ENCODE peak calls at places on chromosome 4, in ten cellular contexts. U, A, J, X, S, Q, Z, T, F and Y are unnamed samples.

GRCh38 chr4:6032249-6033244 is 14.3 kb upstream of the C4orf50 start:
- DNase-seq in Z (no peak), S (no peak), X (no peak), J (no peak), T (no peak), A (no peak), U (no peak), F (no peak), Q (no peak), Y (no peak)

GRCh38 chr4:3291411-3291968 is 1.3 kb upstream of the RGS12 start:
- DNase-seq in T (peak), Z (peak), A (no peak), S (no peak), X (no peak), U (no peak), Q (peak), F (no peak), J (peak), Y (no peak)

GRCh38 chr4:123418486-123418931 is 21.9 kb downstream of the SPRY1 start:
- DNase-seq in X (no peak), Q (peak), Z (peak), T (peak), J (peak), U (no peak), F (no peak), A (no peak), S (no peak), Y (no peak)

GRCh38 chr4:86359944-86360478 is at the start of gene MAPK10:
- DNase-seq in U (peak), J (no peak), T (peak), A (peak), S (peak), Z (peak), X (peak), F (peak), Q (peak), Y (no peak)

GRCh38 chr4:21413807-21414370 is 534.7 kb downstream of the KCNIP4 start:
- DNase-seq in Z (no peak), J (no peak), Q (no peak), T (no peak), F (no peak), U (no peak), S (no peak), X (no peak), A (no peak), Y (no peak)

GRCh38 chr4:98447648-98448047 is 186.5 kb downstream of the RAP1GDS1 start:
- DNase-seq in U (no peak), X (no peak), A (no peak), T (peak), Q (no peak), F (peak), S (no peak), J (no peak), Z (no peak), Y (no peak)

GRCh38 chr4:46274717-46275116 is 115.2 kb downstream of the GABRA2 start:
- DNase-seq in X (no peak), Z (no peak), S (no peak), J (no peak), U (no peak), T (peak), F (no peak), Q (no peak), A (no peak), Y (no peak)

GRCh38 chr4:158817562-158818370 is 48.9 kb downstream of the FNIP2 start:
- DNase-seq in F (no peak), U (peak), T (no peak), A (no peak), S (no peak), Z (no peak), J (no peak), Q (no peak), X (peak), Y (no peak)

GRCh38 chr4:54517793-54518444 is 139.8 kb upstream of the KIT start:
- DNase-seq in T (no peak), Q (no peak), U (no peak), Z (no peak), F (no peak), S (no peak), J (no peak), X (no peak), A (no peak), Y (no peak)

GRCh38 chr4:185265942-185266341 is 56.5 kb downstream of the SNX25 start:
- DNase-seq in U (no peak), A (no peak), Q (no peak), T (peak), J (no peak), X (peak), F (no peak), Z (no peak), S (no peak), Y (no peak)

GRCh38 chr4:8580321-8581093 is at the start of gene GPR78:
- DNase-seq in U (peak), A (peak), X (no peak), J (peak), Q (no peak), F (peak), T (peak), Z (no peak), S (no peak), Y (no peak)

GRCh38 chr4:146545102-146545501 is 23.4 kb upstream of the SLC10A7 start:
- DNase-seq in U (peak), Q (no peak), J (no peak), Z (no peak), A (no peak), T (peak), S (no peak), X (no peak), F (peak), Y (no peak)

GRCh38 chr4:38071801-38072567 is 111.8 kb downstream of the PTTG2 start:
- DNase-seq in U (no peak), S (no peak), F (peak), T (no peak), Z (no peak), X (no peak), J (no peak), A (no peak), Q (no peak), Y (no peak)

GRCh38 chr4:106541253-106541652 is 172.7 kb upstream of the GIMD1 start:
- DNase-seq in X (no peak), T (peak), Z (no peak), S (no peak), F (no peak), Q (no peak), U (no peak), A (no peak), J (peak), Y (no peak)

GRCh38 chr4:183241322-183241640 is 78.8 kb downstream of the CLDN22 start:
- DNase-seq in U (no peak), Q (no peak), S (no peak), A (no peak), T (peak), Z (no peak), J (peak), X (no peak), F (no peak), Y (no peak)

GRCh38 chr4:63717384-63717783 is 691.9 kb downstream of the TECRL start:
- DNase-seq in U (no peak), A (no peak), J (peak), Q (no peak), Z (no peak), T (no peak), X (peak), S (no peak), F (no peak), Y (no peak)

DNA sequence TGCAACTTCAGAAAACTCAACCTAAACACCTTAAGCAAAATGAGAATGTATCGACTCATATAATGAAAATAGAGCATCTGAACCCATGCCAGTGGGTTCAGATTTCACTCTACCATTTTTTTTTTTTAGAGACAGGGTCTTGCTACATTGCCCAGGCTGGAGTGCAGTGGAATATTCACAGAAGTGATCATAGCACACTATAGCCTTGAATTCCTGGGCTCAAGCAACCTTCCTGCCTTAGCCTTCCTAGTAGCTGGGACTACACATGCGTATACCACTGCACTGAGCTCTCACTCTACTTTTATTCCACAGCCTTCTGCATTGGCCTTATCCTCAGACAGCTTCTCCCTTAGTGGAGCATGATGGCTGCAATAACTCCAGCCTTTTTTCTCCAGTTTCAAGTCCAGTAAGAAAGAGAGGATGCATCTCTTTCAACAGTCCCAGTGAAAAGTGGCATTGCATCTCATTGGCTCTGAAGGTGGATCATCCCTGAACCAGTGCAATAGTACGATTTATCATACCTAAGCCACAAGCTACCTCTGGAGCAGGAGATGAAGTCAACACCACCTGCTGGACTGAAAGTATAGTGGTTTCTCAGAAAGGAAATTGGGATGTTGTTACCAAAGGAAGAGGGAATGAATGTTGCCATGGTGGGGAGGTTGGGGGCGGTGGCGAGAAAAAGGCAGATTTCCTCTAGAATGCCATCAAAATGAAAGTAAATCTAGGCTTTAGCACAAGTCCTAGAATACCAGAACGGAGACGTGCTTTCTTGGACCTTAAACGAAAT is 2.0 kb upstream of the SOD3 start:
- DNase-seq in Z (no peak), T (peak), J (peak), Q (no peak), F (no peak), S (no peak), U (no peak), A (no peak), X (no peak), Y (no peak)
- TF ChIP-seq CTCF in Z (no peak), T (peak), J (peak), Q (peak), F (no peak), S (peak), U (no peak), A (peak), X (no peak), Y (peak)

GRCh38 chr4:118082182-118082581 is 47.9 kb downstream of the NDST3 start:
- DNase-seq in Q (no peak), T (no peak), F (no peak), X (no peak), A (no peak), Z (no peak), U (no peak), J (no peak), S (no peak), Y (no peak)

GRCh38 chr4:118077767-118078105 is 43.5 kb downstream of the NDST3 start:
- DNase-seq in A (no peak), J (no peak), F (no peak), Z (no peak), T (no peak), Q (no peak), S (no peak), X (no peak), U (no peak), Y (peak)

DNA sequence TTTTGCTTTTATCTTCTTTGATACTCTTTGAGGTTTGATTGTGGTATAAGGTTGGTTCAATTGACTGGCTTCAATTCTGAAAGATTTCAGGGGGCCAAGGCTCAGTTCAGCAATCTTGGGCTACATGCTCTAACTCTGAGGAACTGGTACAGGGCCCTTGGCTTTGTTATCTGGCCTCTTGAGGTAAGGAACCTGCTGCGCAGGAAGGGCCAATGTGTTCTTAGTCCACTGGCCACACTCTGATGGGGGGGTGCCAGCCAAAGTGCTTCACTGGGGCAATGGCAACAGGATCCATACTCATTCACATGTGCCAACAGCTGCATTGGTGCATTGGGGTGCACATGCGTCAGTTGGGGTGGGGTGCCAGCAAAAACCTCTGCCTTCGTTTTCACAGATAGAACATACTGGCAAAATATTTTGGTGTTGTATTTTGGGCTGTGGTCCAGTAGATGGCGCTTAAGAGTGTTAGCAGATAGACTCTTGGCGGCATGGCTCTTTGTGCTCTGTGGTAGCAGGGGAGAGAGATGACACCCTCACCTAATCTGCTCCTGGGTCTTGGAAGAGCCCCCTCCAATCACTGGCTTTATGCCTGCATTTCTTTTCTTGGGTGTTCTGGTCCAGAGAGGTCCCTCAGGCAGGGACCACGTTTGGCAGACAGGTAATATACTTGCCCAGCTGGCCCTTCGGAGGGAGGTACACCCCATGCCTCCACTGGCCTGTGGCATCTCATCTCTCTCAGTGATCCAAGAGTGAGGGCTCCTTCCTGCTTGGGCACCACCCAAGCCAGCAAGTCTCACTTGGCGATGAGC is 42.9 kb downstream of the NDST3 start:
- DNase-seq in J (no peak), F (peak), Q (no peak), A (no peak), X (no peak), S (no peak), U (peak), T (peak), Z (no peak), Y (peak)
- TF ChIP-seq CTCF in J (peak), F (peak), Q (no peak), A (peak), X (peak), S (no peak), U (peak), T (peak), Z (no peak), Y (peak)

GRCh38 chr4:175951794-175952193 is 113.8 kb upstream of the WDR17 start:
- DNase-seq in F (no peak), J (no peak), S (no peak), T (peak), X (no peak), Z (no peak), A (no peak), Q (no peak), U (no peak), Y (no peak)

GRCh38 chr4:175954685-175955084 is 111.0 kb upstream of the WDR17 start:
- DNase-seq in T (no peak), S (no peak), Z (no peak), J (no peak), F (no peak), A (no peak), U (no peak), Q (no peak), X (no peak), Y (no peak)

GRCh38 chr4:175953960-175954521 is 111.6 kb upstream of the WDR17 start:
- DNase-seq in X (no peak), Q (no peak), Z (no peak), T (no peak), J (peak), U (peak), F (no peak), A (no peak), S (no peak), Y (no peak)
- TF ChIP-seq CTCF in X (peak), Q (no peak), Z (no peak), T (peak), J (no peak), U (peak), F (peak), A (no peak), S (no peak), Y (peak)

GRCh38 chr4:4327652-4328121 is 37.6 kb downstream of the ZBTB49 start:
- DNase-seq in U (peak), X (no peak), A (peak), T (no peak), J (no peak), S (no peak), Q (no peak), F (peak), Z (no peak), Y (peak)
- TF ChIP-seq CTCF in U (peak), X (no peak), A (peak), T (no peak), J (no peak), S (no peak), Q (no peak), F (peak), Z (no peak), Y (peak)

DNA sequence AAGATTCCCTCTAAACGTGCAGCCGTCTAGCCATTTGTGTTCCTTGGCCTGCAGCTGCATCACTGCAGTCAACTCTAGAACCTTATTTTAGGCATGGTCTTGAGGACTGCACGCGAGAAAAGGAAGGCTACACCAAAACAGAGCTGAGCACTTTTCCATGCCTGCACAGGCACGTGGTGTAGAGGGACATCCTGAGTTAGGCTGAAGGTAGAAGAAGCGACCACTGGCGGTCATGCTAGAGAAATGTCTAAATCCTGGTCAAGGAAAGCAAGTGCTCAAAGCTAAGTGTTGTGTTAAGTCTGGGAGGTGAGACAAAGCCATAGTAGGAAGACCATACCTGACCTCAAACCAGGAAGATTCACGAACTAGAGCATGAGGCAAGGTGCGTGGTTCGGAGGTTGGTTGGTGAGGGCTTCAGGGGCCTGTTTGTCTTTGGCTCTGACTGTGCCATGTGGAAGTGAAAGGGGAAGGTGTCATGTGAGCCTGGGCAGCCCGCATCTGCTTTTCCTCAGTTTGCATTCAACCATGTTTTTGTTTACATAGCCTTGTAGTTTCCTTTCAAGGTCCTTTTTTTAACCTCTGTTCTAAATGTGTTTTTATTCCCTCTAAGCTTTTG is 203.8 kb downstream of the AASDH start:
- DNase-seq in J (no peak), F (no peak), Q (no peak), A (no peak), S (no peak), T (no peak), U (peak), X (peak), Z (no peak), Y (no peak)
- TF ChIP-seq CTCF in J (no peak), F (no peak), Q (no peak), A (no peak), S (no peak), T (no peak), U (no peak), X (peak), Z (no peak), Y (no peak)

GRCh38 chr4:121696641-121697461 is at the start of gene ANXA5:
- DNase-seq in Z (peak), X (no peak), S (peak), U (peak), T (peak), A (peak), Q (peak), F (peak), J (peak), Y (peak)
- TF ChIP-seq CTCF in Z (peak), X (no peak), S (peak), U (peak), T (peak), A (no peak), Q (no peak), F (peak), J (peak), Y (peak)

GRCh38 chr4:1596393-1596792 is 87.7 kb downstream of the FAM53A start:
- DNase-seq in T (no peak), S (no peak), X (no peak), F (no peak), U (no peak), Z (no peak), Q (no peak), A (peak), J (no peak), Y (peak)
- TF ChIP-seq CTCF in T (no peak), S (no peak), X (no peak), F (peak), U (no peak), Z (no peak), Q (no peak), A (no peak), J (no peak), Y (no peak)

GRCh38 chr4:104811727-104812126 is 317.0 kb upstream of the CXXC4 start:
- DNase-seq in J (no peak), F (peak), S (no peak), Z (no peak), Q (no peak), X (no peak), A (peak), T (no peak), U (no peak), Y (no peak)
- TF ChIP-seq CTCF in J (no peak), F (peak), S (no peak), Z (no peak), Q (no peak), X (no peak), A (peak), T (no peak), U (no peak), Y (no peak)

GRCh38 chr4:83054928-83055327 is 19.9 kb downstream of the COPS4 start:
- DNase-seq in X (no peak), J (peak), Q (no peak), U (peak), Z (no peak), T (no peak), F (no peak), A (no peak), S (no peak), Y (no peak)
- TF ChIP-seq CTCF in X (peak), J (peak), Q (no peak), U (peak), Z (peak), T (peak), F (peak), A (no peak), S (peak), Y (peak)

GRCh38 chr4:1051472-1051871 is 40.0 kb downstream of the FGFRL1 start:
- DNase-seq in U (no peak), F (no peak), T (no peak), S (no peak), Z (no peak), J (no peak), A (no peak), Q (no peak), X (no peak), Y (no peak)

GRCh38 chr4:1052231-1052671 is 40.8 kb downstream of the FGFRL1 start:
- DNase-seq in Q (no peak), X (no peak), F (no peak), J (no peak), Z (no peak), S (no peak), A (no peak), T (no peak), U (no peak), Y (no peak)

GRCh38 chr4:1048781-1049590 is 37.6 kb downstream of the FGFRL1 start:
- DNase-seq in S (no peak), U (no peak), F (no peak), T (no peak), X (no peak), A (no peak), Z (no peak), J (no peak), Q (no peak), Y (no peak)

GRCh38 chr4:1049591-1049905 is 38.1 kb downstream of the FGFRL1 start:
- DNase-seq in U (no peak), S (no peak), J (no peak), A (no peak), T (no peak), Q (no peak), F (no peak), Z (no peak), X (no peak), Y (no peak)

DNA sequence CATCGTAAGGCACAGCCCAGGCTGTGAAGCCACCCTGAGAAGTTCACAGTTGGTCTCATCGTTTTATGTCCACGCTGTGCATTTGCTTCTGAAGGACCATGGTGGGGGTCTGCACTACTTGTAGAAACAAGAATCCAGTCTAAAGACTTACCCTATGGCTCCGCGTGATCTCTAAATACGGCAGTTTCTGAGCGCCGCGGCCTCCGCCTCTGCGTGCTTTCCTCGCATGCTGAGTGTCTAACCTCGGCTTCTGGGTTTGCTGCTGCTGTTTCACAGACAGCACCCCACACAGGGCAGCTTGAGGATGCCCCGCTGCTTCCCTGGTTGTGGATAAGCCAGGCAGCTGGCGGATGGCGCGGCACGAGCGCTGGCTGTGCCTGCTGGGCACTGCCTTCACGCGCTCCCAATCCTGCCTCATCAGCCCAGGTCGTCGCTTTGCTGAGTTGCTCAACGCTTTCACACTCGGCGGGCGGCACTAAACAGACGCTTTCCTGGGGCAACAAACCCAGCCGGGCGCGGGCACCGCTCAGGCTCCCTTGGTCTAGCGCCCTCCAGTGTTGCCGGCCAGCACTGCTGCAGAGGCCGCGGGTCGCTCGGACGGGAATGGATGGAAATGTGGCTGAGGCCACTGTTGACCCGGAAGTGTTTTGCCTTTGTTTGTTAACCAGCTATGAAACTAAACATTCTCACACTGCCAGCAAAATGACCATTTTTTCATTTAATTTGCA is 39.2 kb downstream of the FGFRL1 start:
- DNase-seq in U (no peak), Z (no peak), J (no peak), Q (no peak), F (no peak), T (no peak), X (no peak), A (no peak), S (no peak), Y (peak)
- TF ChIP-seq CTCF in U (no peak), Z (no peak), J (no peak), Q (no peak), F (peak), T (no peak), X (no peak), A (no peak), S (no peak), Y (peak)